ENCODE peak calls at places on chromosomes 12 and 14, in ten cellular contexts. One of them, this sample, is unnamed.

GRCh38 chr14:76195003-76195402 is 43.3 kb downstream of the GPATCH2L start:
- DNase-seq in mucosa of descending colon: no peak
- DNase-seq in fibroblast of mammary gland: no peak
- DNase-seq in NCI-H748 treated with DMSO at 0.1 percent for 48 hours: no peak
- DNase-seq in activated T-cell treated with anti-CD3 and anti-CD28 coated beads for 1 hour: no peak
- DNase-seq in M059J: no peak
- DNase-seq in left lobe of liver: no peak
- DNase-seq in HuH-7: no peak
- DNase-seq in fibroblast of lung: no peak
- DNase-seq in hepatic stellate cell: no peak
- DNase-seq in this sample: no peak

GRCh38 chr12:16581416-16581815 is 24.5 kb downstream of the LMO3 start:
- DNase-seq in NCI-H748 treated with DMSO at 0.1 percent for 48 hours: no peak
- DNase-seq in M059J: no peak
- DNase-seq in hepatic stellate cell: no peak
- DNase-seq in fibroblast of lung: peak
- DNase-seq in fibroblast of mammary gland: no peak
- DNase-seq in HuH-7: no peak
- DNase-seq in mucosa of descending colon: no peak
- DNase-seq in left lobe of liver: no peak
- DNase-seq in activated T-cell treated with anti-CD3 and anti-CD28 coated beads for 1 hour: no peak
- DNase-seq in this sample: no peak

GRCh38 chr12:3313655-3314305 is 177.2 kb upstream of the PRMT8 start:
- DNase-seq in M059J: peak
- DNase-seq in activated T-cell treated with anti-CD3 and anti-CD28 coated beads for 1 hour: no peak
- DNase-seq in HuH-7: peak
- DNase-seq in mucosa of descending colon: peak
- DNase-seq in left lobe of liver: no peak
- DNase-seq in NCI-H748 treated with DMSO at 0.1 percent for 48 hours: peak
- DNase-seq in fibroblast of mammary gland: peak
- DNase-seq in hepatic stellate cell: peak
- DNase-seq in fibroblast of lung: no peak
- DNase-seq in this sample: no peak

GRCh38 chr12:9227953-9228352 is 19.8 kb upstream of the PZP start:
- DNase-seq in HuH-7: no peak
- DNase-seq in NCI-H748 treated with DMSO at 0.1 percent for 48 hours: no peak
- DNase-seq in fibroblast of mammary gland: no peak
- DNase-seq in left lobe of liver: no peak
- DNase-seq in activated T-cell treated with anti-CD3 and anti-CD28 coated beads for 1 hour: no peak
- DNase-seq in hepatic stellate cell: no peak
- DNase-seq in fibroblast of lung: no peak
- DNase-seq in M059J: no peak
- DNase-seq in mucosa of descending colon: no peak
- DNase-seq in this sample: no peak

GRCh38 chr12:53840316-53840715 is 88.5 kb upstream of the CISTR start:
- DNase-seq in fibroblast of lung: no peak
- DNase-seq in hepatic stellate cell: no peak
- DNase-seq in NCI-H748 treated with DMSO at 0.1 percent for 48 hours: no peak
- DNase-seq in HuH-7: no peak
- DNase-seq in mucosa of descending colon: no peak
- DNase-seq in M059J: no peak
- DNase-seq in left lobe of liver: no peak
- DNase-seq in fibroblast of mammary gland: no peak
- DNase-seq in activated T-cell treated with anti-CD3 and anti-CD28 coated beads for 1 hour: no peak
- DNase-seq in this sample: no peak

GRCh38 chr12:116266220-116266619 is 11.3 kb downstream of the MED13L start:
- DNase-seq in NCI-H748 treated with DMSO at 0.1 percent for 48 hours: no peak
- DNase-seq in left lobe of liver: no peak
- DNase-seq in mucosa of descending colon: no peak
- DNase-seq in M059J: peak
- DNase-seq in activated T-cell treated with anti-CD3 and anti-CD28 coated beads for 1 hour: no peak
- DNase-seq in hepatic stellate cell: peak
- DNase-seq in fibroblast of mammary gland: no peak
- DNase-seq in fibroblast of lung: peak
- DNase-seq in HuH-7: no peak
- DNase-seq in this sample: peak

GRCh38 chr12:93573552-93574223 is 1.2 kb downstream of the SOCS2 start:
- DNase-seq in mucosa of descending colon: peak
- DNase-seq in NCI-H748 treated with DMSO at 0.1 percent for 48 hours: no peak
- DNase-seq in M059J: peak
- DNase-seq in fibroblast of mammary gland: peak
- DNase-seq in hepatic stellate cell: peak
- DNase-seq in HuH-7: peak
- DNase-seq in left lobe of liver: no peak
- DNase-seq in activated T-cell treated with anti-CD3 and anti-CD28 coated beads for 1 hour: no peak
- DNase-seq in fibroblast of lung: peak
- DNase-seq in this sample: peak

GRCh38 chr14:105221598-105222178 is 26.6 kb upstream of the BTBD6 start:
- DNase-seq in left lobe of liver: no peak
- DNase-seq in mucosa of descending colon: no peak
- DNase-seq in hepatic stellate cell: no peak
- DNase-seq in fibroblast of lung: no peak
- DNase-seq in activated T-cell treated with anti-CD3 and anti-CD28 coated beads for 1 hour: no peak
- DNase-seq in M059J: no peak
- DNase-seq in HuH-7: no peak
- DNase-seq in NCI-H748 treated with DMSO at 0.1 percent for 48 hours: no peak
- DNase-seq in fibroblast of mammary gland: no peak
- DNase-seq in this sample: no peak

GRCh38 chr14:99551034-99551922 is 52.7 kb downstream of the CCDC85C start:
- DNase-seq in HuH-7: no peak
- DNase-seq in fibroblast of mammary gland: no peak
- DNase-seq in fibroblast of lung: no peak
- DNase-seq in M059J: no peak
- DNase-seq in mucosa of descending colon: no peak
- DNase-seq in activated T-cell treated with anti-CD3 and anti-CD28 coated beads for 1 hour: no peak
- DNase-seq in NCI-H748 treated with DMSO at 0.1 percent for 48 hours: no peak
- DNase-seq in hepatic stellate cell: no peak
- DNase-seq in left lobe of liver: no peak
- DNase-seq in this sample: no peak

This sample was measured in AG08396.